ENCODE peak calls at places on chromosomes 7 and 10, in eight cellular contexts. V, X, Q, B, C, H, L and R are unnamed samples.

GRCh38 chr10:93095225-93095624 is 21.5 kb downstream of the CYP26A1 start:
- DNase-seq in V (no peak), Q (no peak), C (no peak), L (no peak), X (no peak), B (no peak), H (no peak), R (no peak)

GRCh38 chr10:85851300-85851699 is 515.3 kb downstream of the GRID1 start:
- DNase-seq in B (no peak), H (no peak), V (no peak), X (peak; percentile 96), L (no peak), C (no peak), Q (peak; percentile 19), R (no peak)

GRCh38 chr7:1696671-1697498 is 26.8 kb downstream of the ELFN1 start:
- DNase-seq in V (no peak), H (no peak), L (peak; percentile 78), C (no peak), Q (no peak), X (no peak), B (peak; percentile 9), R (no peak)

GRCh38 chr10:31866118-31866670 is 62.4 kb downstream of the ARHGAP12 start:
- DNase-seq in X (peak; percentile 79), V (no peak), Q (no peak), B (no peak), H (no peak), L (no peak), C (no peak), R (no peak)

GRCh38 chr10:69089638-69090599 is 2.0 kb downstream of the SRGN start:
- DNase-seq in H (no peak), Q (no peak), B (peak; percentile 32), L (no peak), C (no peak), V (no peak), X (no peak), R (no peak)

GRCh38 chr10:60981012-60981411 is 37.0 kb upstream of the RHOBTB1 start:
- DNase-seq in X (no peak), V (no peak), B (no peak), Q (no peak), H (no peak), C (no peak), L (no peak), R (no peak)

GRCh38 chr10:64113796-64114195 is 592.6 kb downstream of the REEP3 start:
- DNase-seq in L (no peak), H (no peak), B (no peak), V (no peak), C (no peak), X (no peak), Q (no peak), R (no peak)

GRCh38 chr7:28301148-28301641 is 111.1 kb upstream of the CREB5 start:
- DNase-seq in H (peak; percentile 32), L (no peak), C (no peak), V (no peak), B (peak; percentile 59), Q (peak; percentile 71), X (peak; percentile 80), R (no peak)

GRCh38 chr10:124125305-124126116 is 32.1 kb upstream of the CHST15 start:
- DNase-seq in X (peak; percentile 24), L (no peak), V (no peak), Q (no peak), B (no peak), C (no peak), H (no peak), R (peak; percentile 3)

GRCh38 chr10:116590590-116591444 is at the start of gene PNLIPRP1:
- DNase-seq in X (no peak), Q (no peak), H (no peak), L (no peak), B (no peak), V (no peak), C (no peak), R (no peak)

GRCh38 chr7:13551503-13551902 is 438.0 kb downstream of the ETV1 start:
- DNase-seq in X (peak; percentile 55), V (no peak), Q (peak; percentile 24), B (no peak), L (no peak), H (no peak), C (peak; percentile 57), R (no peak)

GRCh38 chr10:112141297-112141696 is 42.3 kb downstream of the GPAM start:
- DNase-seq in C (no peak), Q (no peak), L (no peak), X (no peak), V (no peak), H (no peak), B (no peak), R (no peak)

GRCh38 chr10:104300736-104301292 is 31.8 kb downstream of the GSTO2 start:
- DNase-seq in V (peak; percentile 32), Q (peak; percentile 97), B (peak; percentile 70), C (peak; percentile 75), L (no peak), H (peak; percentile 87), X (peak; percentile 91), R (no peak)

GRCh38 chr7:108455833-108456677 is at the start of gene NRCAM:
- DNase-seq in C (peak; percentile 92), H (peak; percentile 31), L (no peak), B (peak; percentile 24), V (peak; percentile 79), X (no peak), Q (no peak), R (peak; percentile 94)

GRCh38 chr10:110765513-110766375 is 106.0 kb upstream of the PDCD4 start:
- DNase-seq in X (peak; percentile 65), B (no peak), V (no peak), L (no peak), Q (no peak), H (peak; percentile 44), C (no peak), R (peak; percentile 29)

GRCh38 chr10:89283174-89283987 is 18.5 kb upstream of the IFIT2 start:
- DNase-seq in H (no peak), V (no peak), L (no peak), C (no peak), Q (no peak), X (peak; percentile 30), B (no peak), R (peak; percentile 0)

GRCh38 chr7:47078241-47078640 is 503.7 kb downstream of the TNS3 start:
- DNase-seq in V (no peak), H (no peak), Q (no peak), B (no peak), L (no peak), C (no peak), X (no peak), R (no peak)

GRCh38 chr7:78134256-78134655 is 335.7 kb downstream of the PHTF2 start:
- DNase-seq in C (peak; percentile 64), B (no peak), V (no peak), X (peak; percentile 52), H (peak; percentile 48), L (no peak), Q (peak; percentile 37), R (peak; percentile 55)

GRCh38 chr10:132331259-132331955 is 586 bp upstream of the LRRC27 start:
- DNase-seq in X (no peak), H (no peak), L (no peak), Q (no peak), C (no peak), B (no peak), V (no peak), R (no peak)

GRCh38 chr7:87328281-87328680 is 17.2 kb upstream of the CROT start:
- DNase-seq in C (peak; percentile 3), X (no peak), Q (no peak), H (no peak), L (no peak), V (no peak), B (no peak), R (no peak)

GRCh38 chr10:79179404-79180309 is 110.9 kb downstream of the ZMIZ1 start:
- DNase-seq in B (no peak), X (no peak), V (no peak), Q (no peak), L (no peak), C (peak; percentile 50), H (peak; percentile 32), R (no peak)

GRCh38 chr10:14200645-14201534 is 129.8 kb downstream of the FRMD4A start:
- DNase-seq in V (no peak), L (no peak), B (no peak), X (no peak), H (no peak), Q (no peak), C (no peak), R (no peak)

GRCh38 chr7:15557186-15557585 is 4.6 kb downstream of the AGMO start:
- DNase-seq in V (no peak), B (no peak), H (no peak), C (peak; percentile 21), L (no peak), X (no peak), Q (no peak), R (no peak)

GRCh38 chr7:126803060-126803665 is 449.6 kb downstream of the GRM8 start:
- DNase-seq in C (peak; percentile 84), Q (peak; percentile 13), X (peak; percentile 71), V (no peak), H (peak; percentile 37), L (no peak), B (no peak), R (peak; percentile 65)

GRCh38 chr10:108095932-108096925 is 931.7 kb upstream of the SORCS1 start:
- DNase-seq in Q (peak; percentile 9), B (no peak), X (peak; percentile 5), L (peak; percentile 54), V (no peak), H (no peak), C (no peak), R (no peak)

GRCh38 chr7:126001344-126001743 is 1071.7 kb upstream of the POT1 start:
- DNase-seq in Q (no peak), V (no peak), X (no peak), L (no peak), B (no peak), H (no peak), C (peak; percentile 6), R (no peak)

GRCh38 chr10:35611750-35612149 is 6.6 kb downstream of the GJD4 start:
- DNase-seq in B (no peak), L (no peak), H (no peak), Q (no peak), C (no peak), X (no peak), V (no peak), R (no peak)

GRCh38 chr10:71349401-71349800 is 30.3 kb downstream of the SLC29A3 start:
- DNase-seq in X (peak; percentile 80), B (no peak), C (no peak), H (no peak), L (no peak), V (no peak), Q (no peak), R (no peak)

GRCh38 chr7:81770823-81771222 is 976 bp upstream of the HGF start:
- DNase-seq in Q (no peak), H (no peak), B (no peak), L (no peak), V (no peak), X (peak; percentile 19), C (no peak), R (no peak)